ENCODE peak calls at places on chromosome 19, in nine cellular contexts. K, G, H, J, Y, W, I, M and S are unnamed samples.

GRCh38 chr19:49475995-49476880 is 2.2 kb downstream of the FLT3LG start:
- DNase-seq in K (peak; percentile 82), G (peak; percentile 83), H (no peak), J (no peak), Y (no peak), W (peak; percentile 52), I (peak; percentile 50), M (no peak), S (no peak)

GRCh38 chr19:48479686-48480085 is 10.5 kb downstream of the CYTH2 start:
- DNase-seq in K (no peak), G (no peak), H (no peak), J (no peak), Y (no peak), W (no peak), I (no peak), M (no peak), S (no peak)

GRCh38 chr19:4066176-4066606 is 508 bp downstream of the ZBTB7A start:
- DNase-seq in K (no peak), G (no peak), H (no peak), J (peak; percentile 84), Y (no peak), W (no peak), I (no peak), M (peak; percentile 63), S (no peak)

GRCh38 chr19:13057744-13058143 is 44.9 kb downstream of the LYL1 start:
- DNase-seq in K (no peak), G (peak; percentile 71), H (no peak), J (no peak), Y (no peak), W (peak; percentile 44), I (peak; percentile 86), M (no peak), S (no peak)

GRCh38 chr19:33468361-33469170 is 53.0 kb downstream of the PEPD start:
- DNase-seq in K (no peak), G (peak; percentile 70), H (no peak), J (peak; percentile 43), Y (no peak), W (no peak), I (no peak), M (no peak), S (no peak)

GRCh38 chr19:35901854-35902661 is at the start of gene HCST:
- DNase-seq in K (no peak), G (peak; percentile 51), H (no peak), J (no peak), Y (no peak), W (no peak), I (no peak), M (no peak), S (no peak)

GRCh38 chr19:4083677-4084546 is 17.2 kb upstream of the ZBTB7A start:
- DNase-seq in K (no peak), G (no peak), H (no peak), J (peak; percentile 79), Y (no peak), W (no peak), I (no peak), M (no peak), S (no peak)

GRCh38 chr19:17951151-17952040 is 15.5 kb upstream of the KCNN1 start:
- DNase-seq in K (no peak), G (no peak), H (no peak), J (no peak), Y (no peak), W (no peak), I (no peak), M (no peak), S (no peak)

GRCh38 chr19:50830266-50831025 is 2.9 kb downstream of the KLK15 start:
- DNase-seq in K (no peak), G (no peak), H (no peak), J (no peak), Y (no peak), W (no peak), I (peak; percentile 88), M (no peak), S (no peak)

GRCh38 chr19:15279326-15279904 is 47.2 kb upstream of the EPHX3 start:
- DNase-seq in K (no peak), G (no peak), H (no peak), J (no peak), Y (no peak), W (no peak), I (no peak), M (no peak), S (no peak)

GRCh38 chr19:14031719-14032480 is at the start of gene IL27RA:
- DNase-seq in K (peak; percentile 59), G (peak; percentile 77), H (no peak), J (peak; percentile 86), Y (peak; percentile 36), W (peak; percentile 40), I (peak; percentile 78), M (peak; percentile 76), S (peak; percentile 35)

GRCh38 chr19:16601378-16602052 is 26.5 kb downstream of the MED26 start:
- DNase-seq in K (no peak), G (no peak), H (no peak), J (no peak), Y (no peak), W (no peak), I (no peak), M (no peak), S (no peak)

GRCh38 chr19:15015946-15016542 is 33.2 kb upstream of the CASP14 start:
- DNase-seq in K (no peak), G (peak; percentile 25), H (no peak), J (no peak), Y (no peak), W (peak; percentile 6), I (peak; percentile 82), M (no peak), S (no peak)

GRCh38 chr19:48918801-48919247 is 14.7 kb upstream of the DHDH start:
- DNase-seq in K (no peak), G (peak; percentile 70), H (no peak), J (no peak), Y (no peak), W (peak; percentile 21), I (peak; percentile 62), M (no peak), S (no peak)

GRCh38 chr19:30807263-30807662 is 435.1 kb downstream of the ZNF536 start:
- DNase-seq in K (no peak), G (no peak), H (no peak), J (no peak), Y (no peak), W (no peak), I (peak; percentile 34), M (no peak), S (no peak)

GRCh38 chr19:31351212-31352193 is 2.3 kb upstream of the TSHZ3 start:
- DNase-seq in K (peak; percentile 46), G (peak; percentile 39), H (no peak), J (peak; percentile 73), Y (no peak), W (peak; percentile 24), I (peak; percentile 77), M (peak; percentile 44), S (peak; percentile 56)

DNA sequence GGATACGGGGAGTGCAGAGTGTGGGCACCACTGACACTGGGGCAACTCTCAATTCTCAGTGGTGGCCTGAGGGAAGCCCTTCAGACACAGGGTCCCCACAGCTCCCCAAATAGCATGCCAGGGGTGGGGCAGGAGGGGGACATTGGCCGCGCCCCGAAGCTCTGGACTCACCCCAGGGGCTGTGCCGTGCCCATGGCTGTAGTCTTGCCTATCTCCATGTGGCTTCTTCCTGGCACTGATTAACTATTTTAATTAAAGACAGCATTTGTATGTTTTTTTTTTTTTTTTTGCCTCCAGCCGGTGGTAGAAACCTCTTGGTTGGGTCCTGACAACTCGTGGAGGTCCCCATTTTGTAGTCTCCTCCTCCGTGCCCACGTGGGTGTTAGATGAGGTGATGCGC is 23.3 kb downstream of the GATAD2A start:
- DNase-seq in K (no peak), G (no peak), H (no peak), J (no peak), Y (no peak), W (no peak), I (no peak), M (no peak), S (no peak)
- H3K4me1 ChIP-seq in K (no peaks in the 10 kb centered on the region), G (peaks cover 9% of the 10 kb centered on the region), H (no peaks in the 10 kb centered on the region), J (peaks cover 12% of the 10 kb centered on the region), Y (no peaks in the 10 kb centered on the region), W (peaks cover 2% of the 10 kb centered on the region), I (no peaks in the 10 kb centered on the region), M (peaks cover 75% of the 10 kb centered on the region), S (no peaks in the 10 kb centered on the region)

DNA sequence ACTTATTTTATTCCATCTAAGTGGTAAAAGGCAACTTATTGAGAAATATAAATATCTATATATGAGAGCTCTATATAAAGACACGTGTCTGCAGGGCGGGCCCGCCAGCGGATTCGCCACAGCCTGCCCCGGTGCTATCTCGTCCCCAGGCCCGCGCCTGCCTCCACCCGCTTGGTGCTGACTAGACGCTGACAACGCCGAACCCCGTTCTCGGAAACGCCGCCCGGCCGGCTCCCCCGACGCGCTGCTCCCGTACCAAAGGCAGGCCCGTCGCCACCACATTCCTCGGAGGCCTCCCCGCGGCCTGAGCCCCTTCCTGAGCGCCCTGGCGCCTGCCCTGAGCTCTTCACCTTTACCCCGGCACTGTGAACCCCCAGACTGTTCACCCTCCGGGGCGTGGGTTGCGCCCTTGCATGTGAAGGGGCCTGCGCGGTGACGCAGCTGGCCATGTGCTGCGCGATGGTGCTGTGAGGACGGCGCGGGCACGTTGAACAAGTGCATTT is 6.0 kb downstream of the PLEKHJ1 start:
- DNase-seq in K (no peak), G (no peak), H (no peak), J (no peak), Y (no peak), W (no peak), I (no peak), M (no peak), S (no peak)
- H3K4me1 ChIP-seq in K (no peaks in the 10 kb centered on the region), G (peaks cover 2% of the 10 kb centered on the region), H (no peaks in the 10 kb centered on the region), J (peaks cover 5% of the 10 kb centered on the region), Y (peaks cover 5% of the 10 kb centered on the region), W (peaks cover 4% of the 10 kb centered on the region), I (no peaks in the 10 kb centered on the region), M (peaks cover 36% of the 10 kb centered on the region), S (peaks cover 7% of the 10 kb centered on the region)

GRCh38 chr19:6073858-6074708 is 36.2 kb downstream of the RFX2 start:
- DNase-seq in K (no peak), G (no peak), H (peak; percentile 53), J (peak; percentile 48), Y (peak; percentile 12), W (no peak), I (no peak), M (no peak), S (no peak)
- H3K4me1 ChIP-seq in K (peaks cover 22% of the 10 kb centered on the region), G (peaks cover 8% of the 10 kb centered on the region), H (no peaks in the 10 kb centered on the region), J (peaks cover 11% of the 10 kb centered on the region), Y (no peaks in the 10 kb centered on the region), W (no peaks in the 10 kb centered on the region), I (no peaks in the 10 kb centered on the region), M (peaks cover 10% of the 10 kb centered on the region), S (no peaks in the 10 kb centered on the region)

GRCh38 chr19:6806488-6806887 is 34.0 kb downstream of the VAV1 start:
- DNase-seq in K (no peak), G (peak; percentile 72), H (no peak), J (no peak), Y (no peak), W (no peak), I (no peak), M (no peak), S (no peak)

GRCh38 chr19:6803036-6803404 is 30.5 kb downstream of the VAV1 start:
- DNase-seq in K (no peak), G (peak; percentile 21), H (no peak), J (no peak), Y (no peak), W (no peak), I (no peak), M (no peak), S (no peak)

GRCh38 chr19:6800991-6801396 is 28.5 kb downstream of the VAV1 start:
- DNase-seq in K (peak; percentile 58), G (no peak), H (no peak), J (no peak), Y (no peak), W (peak; percentile 15), I (no peak), M (no peak), S (no peak)

GRCh38 chr19:6801397-6802086 is 29.0 kb downstream of the VAV1 start:
- DNase-seq in K (peak; percentile 53), G (peak; percentile 97), H (peak; percentile 62), J (peak; percentile 90), Y (peak; percentile 21), W (peak; percentile 9), I (peak; percentile 53), M (peak; percentile 69), S (peak; percentile 21)

GRCh38 chr19:6802336-6803035 is 30.0 kb downstream of the VAV1 start:
- DNase-seq in K (peak; percentile 25), G (peak; percentile 72), H (peak; percentile 59), J (peak; percentile 74), Y (peak; percentile 19), W (peak; percentile 9), I (peak; percentile 19), M (peak; percentile 30), S (peak; percentile 17)
- H3K4me1 ChIP-seq in K (peaks cover 24% of the 10 kb centered on the region), G (peaks cover 35% of the 10 kb centered on the region), H (no peaks in the 10 kb centered on the region), J (peaks cover 13% of the 10 kb centered on the region), Y (no peaks in the 10 kb centered on the region), W (peaks cover 18% of the 10 kb centered on the region), I (no peaks in the 10 kb centered on the region), M (peaks cover 9% of the 10 kb centered on the region), S (no peaks in the 10 kb centered on the region)